ENCODE peak calls at places on chromosome 11, in four cellular contexts. T is body of pancreas, A is AG09309, L is cardiac fibroblast. N is an unnamed sample.

GRCh38 chr11:34274712-34275398 is 83.0 kb downstream of the ABTB2 start:
- DNase-seq in T (peak; percentile 89), A (peak; percentile 89), L (peak; percentile 88), N (peak; percentile 44)

GRCh38 chr11:61814242-61814957 is 2.4 kb downstream of the FADS1 start:
- DNase-seq in T (peak; percentile 56), A (no peak), L (peak; percentile 67), N (no peak)

GRCh38 chr11:65315866-65316233 is 1.2 kb downstream of the CDC42EP2 start:
- DNase-seq in T (no peak), A (no peak), L (no peak), N (no peak)

GRCh38 chr11:55714982-55715888 is 53.2 kb downstream of the OR4C6 start:
- DNase-seq in T (no peak), A (no peak), L (no peak), N (no peak)

GRCh38 chr11:19727246-19727645 is 14.6 kb downstream of the NAV2 start:
- DNase-seq in T (no peak), A (no peak), L (peak; percentile 75), N (no peak)

GRCh38 chr11:40370821-40371616 is 1088.4 kb downstream of the LRRC4C start:
- DNase-seq in T (no peak), A (no peak), L (no peak), N (no peak)

GRCh38 chr11:115964091-115964490 is 459.9 kb upstream of the CADM1 start:
- DNase-seq in T (no peak), A (no peak), L (peak; percentile 74), N (no peak)

GRCh38 chr11:122709042-122709760 is 53.7 kb downstream of the UBASH3B start:
- DNase-seq in T (no peak), A (no peak), L (peak; percentile 87), N (no peak)

GRCh38 chr11:47571895-47572294 is 6.5 kb downstream of the PTPMT1 start:
- DNase-seq in T (no peak), A (no peak), L (peak; percentile 81), N (no peak)

GRCh38 chr11:17013548-17014320 is 480 bp downstream of the PLEKHA7 start:
- DNase-seq in T (peak; percentile 36), A (no peak), L (no peak), N (no peak)

GRCh38 chr11:96309001-96309642 is 33.9 kb downstream of the MAML2 start:
- DNase-seq in T (no peak), A (no peak), L (peak; percentile 92), N (no peak)

GRCh38 chr11:1534682-1535081 is 37.4 kb downstream of the DUSP8 start:
- DNase-seq in T (no peak), A (no peak), L (peak; percentile 40), N (no peak)

GRCh38 chr11:74902342-74902741 is 46.5 kb downstream of the XRRA1 start:
- DNase-seq in T (no peak), A (no peak), L (no peak), N (no peak)

GRCh38 chr11:6647282-6647679 is 8.3 kb downstream of the DCHS1 start:
- DNase-seq in T (no peak), A (no peak), L (peak; percentile 48), N (no peak)
- H3K4me3 ChIP-seq in T (no peak overlapping the region), A (no peak overlapping the region), L (no peak overlapping the region), N (no peak overlapping the region)

GRCh38 chr11:32426819-32427615 is 8.3 kb downstream of the WT1 start:
- DNase-seq in T (no peak), A (no peak), L (no peak), N (no peak)
- TF ChIP-seq CTCF in T (no peak), A (no peak), L (no peak), N (no peak)

GRCh38 chr11:27716850-27717249 is 16.6 kb upstream of the BDNF start:
- DNase-seq in T (no peak), A (peak; percentile 63), L (peak; percentile 33), N (no peak)

GRCh38 chr11:27718853-27719574 is 18.8 kb upstream of the BDNF start:
- DNase-seq in T (no peak), A (no peak), L (peak; percentile 51), N (no peak)

GRCh38 chr11:27718346-27718852 is 18.1 kb upstream of the BDNF start:
- DNase-seq in T (no peak), A (peak; percentile 94), L (peak; percentile 81), N (no peak)

GRCh38 chr11:27717377-27717776 is 17.1 kb upstream of the BDNF start:
- DNase-seq in T (no peak), A (no peak), L (peak; percentile 48), N (no peak)

GRCh38 chr11:27717801-27718229 is 17.6 kb upstream of the BDNF start:
- DNase-seq in T (no peak), A (no peak), L (peak; percentile 40), N (no peak)
- H3K4me3 ChIP-seq in T (no peak overlapping the region), A (peak overlapping the region; percentile 83), L (peak overlapping the region; percentile 60), N (peak overlapping the region; percentile 75)

GRCh38 chr11:11728371-11728770 is 106.6 kb upstream of the GALNT18 start:
- DNase-seq in T (no peak), A (no peak), L (no peak), N (no peak)

GRCh38 chr11:11725438-11725837 is 103.6 kb upstream of the GALNT18 start:
- DNase-seq in T (no peak), A (no peak), L (no peak), N (no peak)

GRCh38 chr11:11724994-11725393 is 103.2 kb upstream of the GALNT18 start:
- DNase-seq in T (no peak), A (no peak), L (no peak), N (no peak)

GRCh38 chr11:11722246-11722645 is 100.4 kb upstream of the GALNT18 start:
- DNase-seq in T (no peak), A (no peak), L (no peak), N (no peak)

GRCh38 chr11:11722861-11723260 is 101.1 kb upstream of the GALNT18 start:
- DNase-seq in T (no peak), A (no peak), L (no peak), N (no peak)
- TF ChIP-seq CTCF in T (no peak), A (no peak), L (no peak), N (no peak)

DNA sequence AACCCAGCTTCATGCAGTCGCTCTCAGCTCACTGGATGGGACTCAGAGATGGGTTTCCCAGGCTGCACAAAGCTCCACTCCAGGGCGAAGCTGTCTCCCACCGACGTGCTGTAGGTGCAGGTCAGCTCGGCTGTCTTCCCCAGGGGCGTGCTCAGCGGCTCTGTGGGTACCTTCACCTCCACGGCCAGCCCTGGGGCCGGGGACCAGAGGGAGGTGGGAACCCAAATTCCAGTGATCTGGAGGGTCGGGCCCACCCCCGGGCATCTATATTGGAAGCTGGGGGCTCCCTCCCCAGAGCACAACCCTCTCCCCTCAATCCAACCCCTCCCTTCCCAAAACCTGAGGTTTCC is 689 bp downstream of the VSIG2 start:
- DNase-seq in T (no peak), A (no peak), L (no peak), N (no peak)
- H3K4me3 ChIP-seq in T (no peak overlapping the region), A (no peak overlapping the region), L (no peak overlapping the region), N (no peak overlapping the region)

GRCh38 chr11:79259800-79260199 is 181.0 kb downstream of the TENM4 start:
- DNase-seq in T (no peak), A (no peak), L (no peak), N (no peak)
- TF ChIP-seq CTCF in T (no peak), A (no peak), L (no peak), N (peak; percentile 35)

GRCh38 chr11:110518809-110519514 is 89.2 kb downstream of the FDX1 start:
- DNase-seq in T (no peak), A (peak; percentile 62), L (peak; percentile 59), N (no peak)

GRCh38 chr11:110525883-110526282 is 96.1 kb downstream of the FDX1 start:
- DNase-seq in T (peak; percentile 50), A (peak; percentile 52), L (peak; percentile 72), N (no peak)

GRCh38 chr11:110519816-110520215 is 90.1 kb downstream of the FDX1 start:
- DNase-seq in T (no peak), A (no peak), L (no peak), N (no peak)

GRCh38 chr11:110524227-110524626 is 94.5 kb downstream of the FDX1 start:
- DNase-seq in T (peak; percentile 11), A (peak; percentile 69), L (peak; percentile 92), N (no peak)

DNA sequence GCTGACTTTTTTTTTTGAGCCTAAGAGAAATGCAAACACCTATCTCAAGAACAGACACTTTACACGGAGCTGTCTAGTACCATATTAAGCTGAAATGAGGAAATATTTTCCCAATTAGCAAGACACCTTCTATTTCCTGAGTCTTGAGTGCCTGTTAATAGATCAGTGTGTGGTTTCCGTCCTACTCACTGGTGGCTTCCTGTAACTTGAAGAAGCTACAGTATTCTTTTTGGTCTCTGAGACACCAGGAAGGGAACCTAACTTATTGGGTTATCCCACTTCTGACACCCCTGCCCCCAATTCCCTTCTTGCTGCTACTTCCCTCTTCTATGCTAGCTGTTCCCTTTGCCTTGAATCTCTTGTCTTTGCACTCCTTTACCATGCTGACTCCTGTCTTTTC is 92.7 kb downstream of the FDX1 start:
- DNase-seq in T (no peak), A (no peak), L (no peak), N (no peak)
- H3K4me3 ChIP-seq in T (no peak overlapping the region), A (no peak overlapping the region), L (no peak overlapping the region), N (no peak overlapping the region)